ENCODE peak calls at places on chromosomes 4 and X, in seven cellular contexts. One of them, this sample, is unnamed.

GRCh38 chr4:146059153-146059552 is 116.4 kb upstream of the LSM6 start:
- DNase-seq in HAP-1: no peak
- DNase-seq in GOT3: no peak
- DNase-seq in stimulated activated effector memory CD8-positive, alpha-beta T cell treated with anti-CD3 and anti-CD28 coated beads, Interleukin-12 subunit alpha, Interleukin-12 subunit beta, amount 100 ng/mL, for 72 hours: no peak
- DNase-seq in GM23248: no peak
- DNase-seq in stimulated activated CD8-positive, alpha-beta memory T cell treated with anti-CD3 and anti-CD28 coated beads, Interleukin-12 subunit alpha, Interleukin-12 subunit beta, amount 100 ng/mL, for 4 hours: no peak
- DNase-seq in RPMI8226: no peak
- DNase-seq in this sample: no peak

GRCh38 chrX:153897899-153898298 is 6.6 kb upstream of the AVPR2 start:
- DNase-seq in HAP-1: no peak
- DNase-seq in GOT3: no peak
- DNase-seq in stimulated activated effector memory CD8-positive, alpha-beta T cell treated with anti-CD3 and anti-CD28 coated beads, Interleukin-12 subunit alpha, Interleukin-12 subunit beta, amount 100 ng/mL, for 72 hours: no peak
- DNase-seq in GM23248: no peak
- DNase-seq in stimulated activated CD8-positive, alpha-beta memory T cell treated with anti-CD3 and anti-CD28 coated beads, Interleukin-12 subunit alpha, Interleukin-12 subunit beta, amount 100 ng/mL, for 4 hours: no peak
- DNase-seq in RPMI8226: no peak
- DNase-seq in this sample: no peak

GRCh38 chr4:184437988-184438774 is 36.2 kb downstream of the IRF2 start:
- DNase-seq in HAP-1: no peak
- DNase-seq in GOT3: no peak
- DNase-seq in stimulated activated effector memory CD8-positive, alpha-beta T cell treated with anti-CD3 and anti-CD28 coated beads, Interleukin-12 subunit alpha, Interleukin-12 subunit beta, amount 100 ng/mL, for 72 hours: no peak
- DNase-seq in GM23248: no peak
- DNase-seq in stimulated activated CD8-positive, alpha-beta memory T cell treated with anti-CD3 and anti-CD28 coated beads, Interleukin-12 subunit alpha, Interleukin-12 subunit beta, amount 100 ng/mL, for 4 hours: no peak
- DNase-seq in RPMI8226: no peak
- DNase-seq in this sample: no peak

GRCh38 chrX:22135171-22135711 is 103.1 kb downstream of the PHEX start:
- DNase-seq in HAP-1: no peak
- DNase-seq in GOT3: no peak
- DNase-seq in stimulated activated effector memory CD8-positive, alpha-beta T cell treated with anti-CD3 and anti-CD28 coated beads, Interleukin-12 subunit alpha, Interleukin-12 subunit beta, amount 100 ng/mL, for 72 hours: no peak
- DNase-seq in GM23248: peak
- DNase-seq in stimulated activated CD8-positive, alpha-beta memory T cell treated with anti-CD3 and anti-CD28 coated beads, Interleukin-12 subunit alpha, Interleukin-12 subunit beta, amount 100 ng/mL, for 4 hours: no peak
- DNase-seq in RPMI8226: peak
- DNase-seq in this sample: no peak

GRCh38 chr4:84800256-84800655 is 166.2 kb downstream of the WDFY3 start:
- DNase-seq in HAP-1: no peak
- DNase-seq in GOT3: no peak
- DNase-seq in stimulated activated effector memory CD8-positive, alpha-beta T cell treated with anti-CD3 and anti-CD28 coated beads, Interleukin-12 subunit alpha, Interleukin-12 subunit beta, amount 100 ng/mL, for 72 hours: no peak
- DNase-seq in GM23248: peak
- DNase-seq in stimulated activated CD8-positive, alpha-beta memory T cell treated with anti-CD3 and anti-CD28 coated beads, Interleukin-12 subunit alpha, Interleukin-12 subunit beta, amount 100 ng/mL, for 4 hours: no peak
- DNase-seq in RPMI8226: no peak
- DNase-seq in this sample: no peak

GRCh38 chr4:7420661-7421040 is 14.1 kb downstream of the PSAPL1 start:
- DNase-seq in HAP-1: no peak
- DNase-seq in GOT3: no peak
- DNase-seq in stimulated activated effector memory CD8-positive, alpha-beta T cell treated with anti-CD3 and anti-CD28 coated beads, Interleukin-12 subunit alpha, Interleukin-12 subunit beta, amount 100 ng/mL, for 72 hours: no peak
- DNase-seq in GM23248: no peak
- DNase-seq in stimulated activated CD8-positive, alpha-beta memory T cell treated with anti-CD3 and anti-CD28 coated beads, Interleukin-12 subunit alpha, Interleukin-12 subunit beta, amount 100 ng/mL, for 4 hours: no peak
- DNase-seq in RPMI8226: no peak
- DNase-seq in this sample: no peak

GRCh38 chrX:45232139-45232538 is 31.5 kb upstream of the DIPK2B start:
- DNase-seq in HAP-1: no peak
- DNase-seq in GOT3: no peak
- DNase-seq in stimulated activated effector memory CD8-positive, alpha-beta T cell treated with anti-CD3 and anti-CD28 coated beads, Interleukin-12 subunit alpha, Interleukin-12 subunit beta, amount 100 ng/mL, for 72 hours: no peak
- DNase-seq in GM23248: no peak
- DNase-seq in stimulated activated CD8-positive, alpha-beta memory T cell treated with anti-CD3 and anti-CD28 coated beads, Interleukin-12 subunit alpha, Interleukin-12 subunit beta, amount 100 ng/mL, for 4 hours: no peak
- DNase-seq in RPMI8226: no peak
- DNase-seq in this sample: no peak

GRCh38 chr4:91113130-91113706 is 986.0 kb downstream of the CCSER1 start:
- DNase-seq in HAP-1: peak
- DNase-seq in GOT3: no peak
- DNase-seq in stimulated activated effector memory CD8-positive, alpha-beta T cell treated with anti-CD3 and anti-CD28 coated beads, Interleukin-12 subunit alpha, Interleukin-12 subunit beta, amount 100 ng/mL, for 72 hours: no peak
- DNase-seq in GM23248: peak
- DNase-seq in stimulated activated CD8-positive, alpha-beta memory T cell treated with anti-CD3 and anti-CD28 coated beads, Interleukin-12 subunit alpha, Interleukin-12 subunit beta, amount 100 ng/mL, for 4 hours: no peak
- DNase-seq in RPMI8226: no peak
- DNase-seq in this sample: no peak

GRCh38 chr4:131459430-131460101 is 1689.5 kb upstream of the PCDH10 start:
- DNase-seq in HAP-1: no peak
- DNase-seq in GOT3: no peak
- DNase-seq in stimulated activated effector memory CD8-positive, alpha-beta T cell treated with anti-CD3 and anti-CD28 coated beads, Interleukin-12 subunit alpha, Interleukin-12 subunit beta, amount 100 ng/mL, for 72 hours: no peak
- DNase-seq in GM23248: no peak
- DNase-seq in stimulated activated CD8-positive, alpha-beta memory T cell treated with anti-CD3 and anti-CD28 coated beads, Interleukin-12 subunit alpha, Interleukin-12 subunit beta, amount 100 ng/mL, for 4 hours: no peak
- DNase-seq in RPMI8226: peak
- DNase-seq in this sample: no peak

GRCh38 chr4:30717208-30718020 is 2.8 kb upstream of the PCDH7 start:
- DNase-seq in HAP-1: peak
- DNase-seq in GOT3: no peak
- DNase-seq in stimulated activated effector memory CD8-positive, alpha-beta T cell treated with anti-CD3 and anti-CD28 coated beads, Interleukin-12 subunit alpha, Interleukin-12 subunit beta, amount 100 ng/mL, for 72 hours: no peak
- DNase-seq in GM23248: peak
- DNase-seq in stimulated activated CD8-positive, alpha-beta memory T cell treated with anti-CD3 and anti-CD28 coated beads, Interleukin-12 subunit alpha, Interleukin-12 subunit beta, amount 100 ng/mL, for 4 hours: no peak
- DNase-seq in RPMI8226: peak
- DNase-seq in this sample: peak

GRCh38 chrX:69951756-69952155 is 98.0 kb downstream of the AWAT2 start:
- DNase-seq in HAP-1: no peak
- DNase-seq in GOT3: no peak
- DNase-seq in stimulated activated effector memory CD8-positive, alpha-beta T cell treated with anti-CD3 and anti-CD28 coated beads, Interleukin-12 subunit alpha, Interleukin-12 subunit beta, amount 100 ng/mL, for 72 hours: no peak
- DNase-seq in GM23248: no peak
- DNase-seq in stimulated activated CD8-positive, alpha-beta memory T cell treated with anti-CD3 and anti-CD28 coated beads, Interleukin-12 subunit alpha, Interleukin-12 subunit beta, amount 100 ng/mL, for 4 hours: no peak
- DNase-seq in RPMI8226: no peak
- DNase-seq in this sample: no peak

GRCh38 chrX:153449306-153450113 is 3.7 kb upstream of the TREX2 start:
- DNase-seq in HAP-1: no peak
- DNase-seq in GOT3: no peak
- DNase-seq in stimulated activated effector memory CD8-positive, alpha-beta T cell treated with anti-CD3 and anti-CD28 coated beads, Interleukin-12 subunit alpha, Interleukin-12 subunit beta, amount 100 ng/mL, for 72 hours: no peak
- DNase-seq in GM23248: no peak
- DNase-seq in stimulated activated CD8-positive, alpha-beta memory T cell treated with anti-CD3 and anti-CD28 coated beads, Interleukin-12 subunit alpha, Interleukin-12 subunit beta, amount 100 ng/mL, for 4 hours: no peak
- DNase-seq in RPMI8226: no peak
- DNase-seq in this sample: no peak

GRCh38 chr4:152605641-152606304 is 69.9 kb upstream of the FBXW7 start:
- DNase-seq in HAP-1: no peak
- DNase-seq in GOT3: no peak
- DNase-seq in stimulated activated effector memory CD8-positive, alpha-beta T cell treated with anti-CD3 and anti-CD28 coated beads, Interleukin-12 subunit alpha, Interleukin-12 subunit beta, amount 100 ng/mL, for 72 hours: no peak
- DNase-seq in GM23248: peak
- DNase-seq in stimulated activated CD8-positive, alpha-beta memory T cell treated with anti-CD3 and anti-CD28 coated beads, Interleukin-12 subunit alpha, Interleukin-12 subunit beta, amount 100 ng/mL, for 4 hours: no peak
- DNase-seq in RPMI8226: no peak
- DNase-seq in this sample: no peak

GRCh38 chrX:133561251-133561650 is 146.0 kb upstream of the GPC4 start:
- DNase-seq in HAP-1: peak
- DNase-seq in GOT3: no peak
- DNase-seq in stimulated activated effector memory CD8-positive, alpha-beta T cell treated with anti-CD3 and anti-CD28 coated beads, Interleukin-12 subunit alpha, Interleukin-12 subunit beta, amount 100 ng/mL, for 72 hours: no peak
- DNase-seq in GM23248: peak
- DNase-seq in stimulated activated CD8-positive, alpha-beta memory T cell treated with anti-CD3 and anti-CD28 coated beads, Interleukin-12 subunit alpha, Interleukin-12 subunit beta, amount 100 ng/mL, for 4 hours: no peak
- DNase-seq in RPMI8226: no peak
- DNase-seq in this sample: no peak

GRCh38 chrX:912677-913076 is 282.1 kb downstream of the SHOX start:
- DNase-seq in HAP-1: no peak
- DNase-seq in GOT3: no peak
- DNase-seq in stimulated activated effector memory CD8-positive, alpha-beta T cell treated with anti-CD3 and anti-CD28 coated beads, Interleukin-12 subunit alpha, Interleukin-12 subunit beta, amount 100 ng/mL, for 72 hours: peak
- DNase-seq in GM23248: no peak
- DNase-seq in stimulated activated CD8-positive, alpha-beta memory T cell treated with anti-CD3 and anti-CD28 coated beads, Interleukin-12 subunit alpha, Interleukin-12 subunit beta, amount 100 ng/mL, for 4 hours: no peak
- DNase-seq in RPMI8226: no peak
- DNase-seq in this sample: no peak

GRCh38 chrX:150476183-150476699 is 92.2 kb upstream of the MTM1 start:
- DNase-seq in HAP-1: no peak
- DNase-seq in GOT3: no peak
- DNase-seq in stimulated activated effector memory CD8-positive, alpha-beta T cell treated with anti-CD3 and anti-CD28 coated beads, Interleukin-12 subunit alpha, Interleukin-12 subunit beta, amount 100 ng/mL, for 72 hours: no peak
- DNase-seq in GM23248: no peak
- DNase-seq in stimulated activated CD8-positive, alpha-beta memory T cell treated with anti-CD3 and anti-CD28 coated beads, Interleukin-12 subunit alpha, Interleukin-12 subunit beta, amount 100 ng/mL, for 4 hours: no peak
- DNase-seq in RPMI8226: no peak
- DNase-seq in this sample: no peak

GRCh38 chr4:140427104-140427918 is at the start of gene CLGN:
- DNase-seq in HAP-1: peak
- DNase-seq in GOT3: peak
- DNase-seq in stimulated activated effector memory CD8-positive, alpha-beta T cell treated with anti-CD3 and anti-CD28 coated beads, Interleukin-12 subunit alpha, Interleukin-12 subunit beta, amount 100 ng/mL, for 72 hours: peak
- DNase-seq in GM23248: peak
- DNase-seq in stimulated activated CD8-positive, alpha-beta memory T cell treated with anti-CD3 and anti-CD28 coated beads, Interleukin-12 subunit alpha, Interleukin-12 subunit beta, amount 100 ng/mL, for 4 hours: peak
- DNase-seq in RPMI8226: peak
- DNase-seq in this sample: peak

GRCh38 chrX:3044196-3044595 is 2.9 kb downstream of the ARSF start:
- DNase-seq in HAP-1: no peak
- DNase-seq in GOT3: no peak
- DNase-seq in stimulated activated effector memory CD8-positive, alpha-beta T cell treated with anti-CD3 and anti-CD28 coated beads, Interleukin-12 subunit alpha, Interleukin-12 subunit beta, amount 100 ng/mL, for 72 hours: no peak
- DNase-seq in GM23248: no peak
- DNase-seq in stimulated activated CD8-positive, alpha-beta memory T cell treated with anti-CD3 and anti-CD28 coated beads, Interleukin-12 subunit alpha, Interleukin-12 subunit beta, amount 100 ng/mL, for 4 hours: no peak
- DNase-seq in RPMI8226: no peak
- DNase-seq in this sample: no peak

GRCh38 chr4:121256887-121257426 is 92.8 kb upstream of the TNIP3 start:
- DNase-seq in HAP-1: no peak
- DNase-seq in GOT3: no peak
- DNase-seq in stimulated activated effector memory CD8-positive, alpha-beta T cell treated with anti-CD3 and anti-CD28 coated beads, Interleukin-12 subunit alpha, Interleukin-12 subunit beta, amount 100 ng/mL, for 72 hours: peak
- DNase-seq in GM23248: no peak
- DNase-seq in stimulated activated CD8-positive, alpha-beta memory T cell treated with anti-CD3 and anti-CD28 coated beads, Interleukin-12 subunit alpha, Interleukin-12 subunit beta, amount 100 ng/mL, for 4 hours: no peak
- DNase-seq in RPMI8226: no peak
- DNase-seq in this sample: no peak

GRCh38 chr4:38145741-38146140 is 185.5 kb downstream of the PTTG2 start:
- DNase-seq in HAP-1: no peak
- DNase-seq in GOT3: no peak
- DNase-seq in stimulated activated effector memory CD8-positive, alpha-beta T cell treated with anti-CD3 and anti-CD28 coated beads, Interleukin-12 subunit alpha, Interleukin-12 subunit beta, amount 100 ng/mL, for 72 hours: no peak
- DNase-seq in GM23248: peak
- DNase-seq in stimulated activated CD8-positive, alpha-beta memory T cell treated with anti-CD3 and anti-CD28 coated beads, Interleukin-12 subunit alpha, Interleukin-12 subunit beta, amount 100 ng/mL, for 4 hours: no peak
- DNase-seq in RPMI8226: no peak
- DNase-seq in this sample: no peak

GRCh38 chrX:70421618-70422017 is 1.5 kb upstream of the GDPD2 start:
- DNase-seq in HAP-1: peak
- DNase-seq in GOT3: no peak
- DNase-seq in stimulated activated effector memory CD8-positive, alpha-beta T cell treated with anti-CD3 and anti-CD28 coated beads, Interleukin-12 subunit alpha, Interleukin-12 subunit beta, amount 100 ng/mL, for 72 hours: no peak
- DNase-seq in GM23248: no peak
- DNase-seq in stimulated activated CD8-positive, alpha-beta memory T cell treated with anti-CD3 and anti-CD28 coated beads, Interleukin-12 subunit alpha, Interleukin-12 subunit beta, amount 100 ng/mL, for 4 hours: no peak
- DNase-seq in RPMI8226: no peak
- DNase-seq in this sample: no peak

GRCh38 chr4:92234393-92235176 is 69.2 kb upstream of the GRID2 start:
- DNase-seq in HAP-1: no peak
- DNase-seq in GOT3: no peak
- DNase-seq in stimulated activated effector memory CD8-positive, alpha-beta T cell treated with anti-CD3 and anti-CD28 coated beads, Interleukin-12 subunit alpha, Interleukin-12 subunit beta, amount 100 ng/mL, for 72 hours: no peak
- DNase-seq in GM23248: peak
- DNase-seq in stimulated activated CD8-positive, alpha-beta memory T cell treated with anti-CD3 and anti-CD28 coated beads, Interleukin-12 subunit alpha, Interleukin-12 subunit beta, amount 100 ng/mL, for 4 hours: no peak
- DNase-seq in RPMI8226: no peak
- DNase-seq in this sample: no peak

GRCh38 chr4:8192748-8193738 is 6.0 kb upstream of the SH3TC1 start:
- DNase-seq in HAP-1: no peak
- DNase-seq in GOT3: no peak
- DNase-seq in stimulated activated effector memory CD8-positive, alpha-beta T cell treated with anti-CD3 and anti-CD28 coated beads, Interleukin-12 subunit alpha, Interleukin-12 subunit beta, amount 100 ng/mL, for 72 hours: no peak
- DNase-seq in GM23248: peak
- DNase-seq in stimulated activated CD8-positive, alpha-beta memory T cell treated with anti-CD3 and anti-CD28 coated beads, Interleukin-12 subunit alpha, Interleukin-12 subunit beta, amount 100 ng/mL, for 4 hours: no peak
- DNase-seq in RPMI8226: peak
- DNase-seq in this sample: peak

This sample was measured in GM12892.